ENCODE peak calls at places on chromosomes 6 and 20, in four cellular contexts. G is AG20443, P is astrocyte of the spinal cord, M is EL. Y is an unnamed sample.
A peak's percentile ranks its signal among the peaks of the same experiment; 100 is the strongest.

GRCh38 chr6:39792501-39793450 is 600 bp downstream of the DAAM2 start:
- DNase-seq in M (peak; percentile 7), P (no peak), G (peak; percentile 32), Y (no peak)

GRCh38 chr20:17679786-17680127 is 2.3 kb downstream of the RRBP1 start:
- DNase-seq in M (no peak), P (no peak), G (no peak), Y (no peak)

GRCh38 chr6:131914967-131915751 is 36.0 kb downstream of the CCN2 start:
- DNase-seq in G (peak; percentile 73), M (peak; percentile 79), P (peak; percentile 85), Y (peak; percentile 76)

GRCh38 chr6:81362246-81362645 is 390.2 kb downstream of the TENT5A start:
- DNase-seq in P (peak; percentile 92), G (no peak), M (peak; percentile 71), Y (no peak)

GRCh38 chr6:29884261-29884660 is 56.6 kb downstream of the HLA-G start:
- DNase-seq in G (no peak), P (no peak), M (no peak), Y (no peak)

GRCh38 chr6:140537834-140538680 is 1163.6 kb upstream of the CITED2 start:
- DNase-seq in M (peak; percentile 99), G (peak; percentile 73), P (peak; percentile 98), Y (peak; percentile 88)

GRCh38 chr6:158620963-158621693 is 23.4 kb downstream of the DYNLT1 start:
- DNase-seq in M (no peak), G (no peak), P (no peak), Y (no peak)

GRCh38 chr20:50285376-50286173 is 94.9 kb downstream of the CEBPB start:
- DNase-seq in M (peak; percentile 74), P (peak; percentile 71), G (peak; percentile 65), Y (peak; percentile 94)

GRCh38 chr6:161683400-161683799 is 409.5 kb upstream of the AGPAT4 start:
- DNase-seq in G (no peak), P (no peak), M (no peak), Y (no peak)

GRCh38 chr6:41182069-41183034 is 18.6 kb downstream of the TREML2 start:
- DNase-seq in P (peak; percentile 33), M (peak; percentile 64), G (peak; percentile 55), Y (peak; percentile 50)

GRCh38 chr20:52748235-52748950 is 223.8 kb upstream of the TSHZ2 start:
- DNase-seq in P (no peak), M (no peak), G (peak; percentile 57), Y (no peak)

GRCh38 chr20:380763-381580 is 412 bp downstream of the TRIB3 start:
- DNase-seq in G (peak; percentile 81), P (peak; percentile 58), M (peak; percentile 68), Y (peak; percentile 73)

GRCh38 chr6:84462697-84463096 is 235.3 kb upstream of the CEP162 start:
- DNase-seq in P (peak; percentile 76), M (peak; percentile 74), G (peak; percentile 66), Y (peak; percentile 29)

GRCh38 chr6:102641426-102641825 is 1247.9 kb downstream of the GRIK2 start:
- DNase-seq in G (no peak), P (no peak), M (no peak), Y (no peak)

GRCh38 chr6:87155920-87156600 is 695 bp downstream of the ZNF292 start:
- DNase-seq in P (peak; percentile 46), G (peak; percentile 60), M (peak; percentile 72), Y (peak; percentile 78)

GRCh38 chr6:136784910-136785746 is 7.1 kb downstream of the MAP3K5 start:
- DNase-seq in M (no peak), P (no peak), G (no peak), Y (no peak)

GRCh38 chr20:44092551-44093248 is 94.3 kb downstream of the JPH2 start:
- DNase-seq in G (peak; percentile 42), P (peak; percentile 58), M (peak; percentile 57), Y (peak; percentile 53)

GRCh38 chr6:20302702-20303251 is 90.5 kb upstream of the MBOAT1 start:
- DNase-seq in P (peak; percentile 41), M (peak; percentile 17), G (no peak), Y (peak; percentile 69)

GRCh38 chr6:48186746-48187145 is 75.7 kb upstream of the PTCHD4 start:
- DNase-seq in P (no peak), M (no peak), G (no peak), Y (no peak)

GRCh38 chr6:149166324-149166723 is 151.2 kb upstream of the TAB2 start:
- DNase-seq in M (no peak), P (no peak), G (no peak), Y (no peak)

GRCh38 chr20:11112837-11113236 is 439.0 kb upstream of the JAG1 start:
- DNase-seq in M (peak; percentile 33), P (no peak), G (peak; percentile 11), Y (no peak)

GRCh38 chr20:52577696-52578095 is 386.1 kb upstream of the ZFP64 start:
- DNase-seq in P (no peak), G (no peak), M (no peak), Y (no peak)

GRCh38 chr6:66896415-66896814 is 1189.4 kb upstream of the EYS start:
- DNase-seq in P (no peak), M (no peak), G (no peak), Y (no peak)

GRCh38 chr6:112253505-112253841 is 894 bp downstream of the LAMA4 start:
- DNase-seq in P (no peak), G (no peak), M (peak; percentile 37), Y (peak; percentile 39)

GRCh38 chr6:156618600-156619205 is 158.5 kb upstream of the ARID1B start:
- DNase-seq in M (no peak), G (no peak), P (no peak), Y (no peak)

GRCh38 chr6:94245395-94245794 is 826.0 kb upstream of the EPHA7 start:
- DNase-seq in M (no peak), P (no peak), G (no peak), Y (no peak)

GRCh38 chr6:25165181-25165580 is 114.0 kb upstream of the CARMIL1 start:
- DNase-seq in G (no peak), M (no peak), P (no peak), Y (no peak)

GRCh38 chr20:44897133-44897532 is 11.6 kb downstream of the YWHAB start:
- DNase-seq in M (no peak), G (no peak), P (no peak), Y (no peak)

GRCh38 chr6:28643017-28643740 is 117.5 kb downstream of the GPX5 start:
- DNase-seq in G (peak; percentile 20), P (peak; percentile 63), M (peak; percentile 87), Y (peak; percentile 74)

GRCh38 chr20:48292806-48293205 is 507.5 kb upstream of the SULF2 start:
- DNase-seq in G (no peak), M (peak; percentile 46), P (no peak), Y (no peak)

GRCh38 chr6:106194949-106195919 is 109.1 kb downstream of the PRDM1 start:
- DNase-seq in M (peak; percentile 72), G (peak; percentile 11), P (peak; percentile 52), Y (no peak)

GRCh38 chr20:62766071-62766450 is 30.2 kb upstream of the MRGBP start:
- DNase-seq in G (no peak), P (no peak), M (no peak), Y (no peak)

GRCh38 chr6:2403546-2403945 is 158.1 kb upstream of the GMDS start:
- DNase-seq in G (no peak), P (no peak), M (no peak), Y (no peak)

GRCh38 chr6:108518714-108519576 is 41.8 kb upstream of the FOXO3 start:
- DNase-seq in P (peak; percentile 10), M (peak; percentile 31), G (peak; percentile 52), Y (peak; percentile 35)

GRCh38 chr6:99013145-99013544 is 65.4 kb upstream of the FBXL4 start:
- DNase-seq in G (peak; percentile 67), P (peak; percentile 96), M (peak; percentile 92), Y (peak; percentile 92)

GRCh38 chr6:104953410-104953953 is 3.4 kb upstream of the LIN28B start:
- DNase-seq in G (no peak), P (no peak), M (no peak), Y (peak; percentile 57)

GRCh38 chr20:50385733-50386640 is 124.2 kb upstream of the PTPN1 start:
- DNase-seq in M (no peak), P (no peak), G (no peak), Y (no peak)

Y was measured in mesenchymal stem cell.